ENCODE peak calls at places on chromosome 15, in nine cellular contexts. V is body of pancreas, X is heart left ventricle, P is spleen, R is fibroblast of mammary gland, U is AG10803, W is Peyer's patch, E is astrocyte of the spinal cord, H is fibroblast of pulmonary artery. Y is an unnamed sample.

GRCh38 chr15:39804026-39804425 is 21.4 kb upstream of the FSIP1 start:
- DNase-seq in V (no peak), X (no peak), P (no peak), R (peak; percentile 81), U (peak; percentile 71), W (no peak), E (no peak), H (peak; percentile 74), Y (peak; percentile 70)

GRCh38 chr15:29857196-29857595 is 34.9 kb upstream of the TJP1 start:
- DNase-seq in V (no peak), X (no peak), P (no peak), R (no peak), U (peak; percentile 16), W (no peak), E (peak; percentile 32), H (peak; percentile 16), Y (peak; percentile 21)

GRCh38 chr15:75811616-75812015 is 31.6 kb upstream of the UBE2Q2 start:
- DNase-seq in V (no peak), X (no peak), P (no peak), R (peak; percentile 9), U (peak; percentile 61), W (no peak), E (no peak), H (no peak), Y (no peak)

GRCh38 chr15:66982816-66983215 is 82.6 kb upstream of the SMAD3 start:
- DNase-seq in V (no peak), X (no peak), P (no peak), R (peak; percentile 57), U (no peak), W (no peak), E (no peak), H (no peak), Y (no peak)

GRCh38 chr15:80730931-80731330 is 35.8 kb downstream of the ABHD17C start:
- DNase-seq in V (no peak), X (no peak), P (no peak), R (peak; percentile 10), U (peak; percentile 11), W (no peak), E (no peak), H (peak; percentile 25), Y (peak; percentile 19)

GRCh38 chr15:62389887-62390792 is 225.1 kb upstream of the C2CD4B start:
- DNase-seq in V (peak; percentile 72), X (peak; percentile 73), P (peak; percentile 91), R (peak; percentile 73), U (peak; percentile 73), W (peak; percentile 83), E (peak; percentile 71), H (peak; percentile 77), Y (peak; percentile 76)

GRCh38 chr15:40070166-40070557 is 31.2 kb upstream of the SRP14 start:
- DNase-seq in V (no peak), X (no peak), P (peak; percentile 73), R (no peak), U (no peak), W (no peak), E (no peak), H (no peak), Y (no peak)

GRCh38 chr15:78340243-78341056 is at the start of gene CRABP1:
- DNase-seq in V (no peak), X (no peak), P (peak; percentile 45), R (no peak), U (no peak), W (no peak), E (no peak), H (no peak), Y (no peak)

GRCh38 chr15:89898146-89898545 is 4.4 kb upstream of the AP3S2 start:
- DNase-seq in V (no peak), X (no peak), P (no peak), R (no peak), U (no peak), W (no peak), E (no peak), H (no peak), Y (no peak)

GRCh38 chr15:89900849-89901248 is 7.1 kb upstream of the AP3S2 start:
- DNase-seq in V (no peak), X (peak; percentile 64), P (no peak), R (no peak), U (no peak), W (no peak), E (no peak), H (no peak), Y (no peak)

GRCh38 chr15:89899303-89899946 is 5.6 kb upstream of the AP3S2 start:
- DNase-seq in V (no peak), X (no peak), P (no peak), R (no peak), U (no peak), W (no peak), E (no peak), H (no peak), Y (no peak)

GRCh38 chr15:89899951-89900567 is 6.3 kb upstream of the AP3S2 start:
- DNase-seq in V (no peak), X (no peak), P (no peak), R (no peak), U (no peak), W (no peak), E (no peak), H (no peak), Y (no peak)

GRCh38 chr15:89898628-89899302 is 5.0 kb upstream of the AP3S2 start:
- DNase-seq in V (peak; percentile 57), X (no peak), P (no peak), R (peak; percentile 48), U (peak; percentile 50), W (peak; percentile 57), E (peak; percentile 45), H (peak; percentile 55), Y (peak; percentile 57)
- TF ChIP-seq CTCF in V (peak; percentile 52), X (peak; percentile 41), P (no peak), R (peak; percentile 61), U (peak; percentile 67), W (peak; percentile 77), E (peak; percentile 61), H (peak; percentile 62), Y (peak; percentile 62)

GRCh38 chr15:25668236-25668635 is 194.9 kb downstream of the ATP10A start:
- DNase-seq in V (no peak), X (no peak), P (no peak), R (no peak), U (no peak), W (no peak), E (no peak), H (no peak), Y (no peak)

GRCh38 chr15:25671132-25671531 is 192.0 kb downstream of the ATP10A start:
- DNase-seq in V (no peak), X (no peak), P (no peak), R (peak; percentile 33), U (no peak), W (no peak), E (peak; percentile 33), H (no peak), Y (no peak)

GRCh38 chr15:25667829-25668228 is 195.3 kb downstream of the ATP10A start:
- DNase-seq in V (no peak), X (no peak), P (no peak), R (no peak), U (no peak), W (no peak), E (no peak), H (no peak), Y (no peak)

GRCh38 chr15:25668901-25669300 is 194.2 kb downstream of the ATP10A start:
- DNase-seq in V (no peak), X (no peak), P (no peak), R (no peak), U (no peak), W (no peak), E (no peak), H (no peak), Y (no peak)

DNA sequence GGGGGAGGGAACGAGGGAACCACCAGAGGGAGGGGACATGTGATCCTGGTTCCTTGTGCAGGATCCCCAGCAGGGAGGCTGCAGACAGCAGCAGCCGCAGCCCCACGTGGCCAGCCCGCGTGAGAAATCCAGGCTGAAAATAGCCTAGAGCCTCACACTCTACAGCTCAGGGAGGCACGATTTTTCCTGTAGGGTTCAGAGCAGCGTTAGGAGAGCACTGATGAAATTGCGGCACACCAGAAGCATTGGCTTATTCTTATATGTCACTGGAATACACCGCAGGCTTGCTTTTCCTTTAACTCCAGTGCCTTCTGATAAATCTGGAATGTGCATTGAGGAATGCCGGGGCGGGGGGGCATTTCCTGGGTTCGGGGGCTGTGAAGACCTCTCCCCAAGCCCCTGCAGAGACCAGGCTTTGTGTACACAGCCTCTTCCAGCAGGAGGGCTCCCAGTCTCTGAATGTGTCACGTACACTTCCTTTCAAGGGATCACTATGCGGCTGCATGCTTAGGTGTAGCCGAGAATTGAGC is 193.0 kb downstream of the ATP10A start:
- DNase-seq in V (no peak), X (peak; percentile 77), P (no peak), R (peak; percentile 56), U (peak; percentile 65), W (no peak), E (peak; percentile 89), H (peak; percentile 45), Y (peak; percentile 45)
- H3K4me3 ChIP-seq in V (no peak overlapping the region), X (no peak overlapping the region), P (no peak overlapping the region), R (no peak overlapping the region), U (peak overlapping the region; percentile 23), W (no peak overlapping the region), E (peak overlapping the region; percentile 1), H (no peak overlapping the region), Y (no peak overlapping the region)

GRCh38 chr15:87562203-87562602 is 694.3 kb downstream of the NTRK3 start:
- DNase-seq in V (no peak), X (no peak), P (no peak), R (no peak), U (no peak), W (no peak), E (no peak), H (no peak), Y (no peak)
- TF ChIP-seq CTCF in V (no peak), X (no peak), P (no peak), R (no peak), U (no peak), W (no peak), E (no peak), H (no peak), Y (no peak)

GRCh38 chr15:37106490-37107001 is 6.2 kb upstream of the MEIS2 start:
- DNase-seq in V (no peak), X (peak; percentile 45), P (peak; percentile 57), R (peak; percentile 70), U (no peak), W (no peak), E (peak; percentile 61), H (peak; percentile 78), Y (peak; percentile 61)

GRCh38 chr15:37107754-37108724 is 7.7 kb upstream of the MEIS2 start:
- DNase-seq in V (no peak), X (no peak), P (no peak), R (no peak), U (no peak), W (no peak), E (no peak), H (no peak), Y (no peak)

GRCh38 chr15:37108725-37109124 is 8.4 kb upstream of the MEIS2 start:
- DNase-seq in V (no peak), X (no peak), P (no peak), R (no peak), U (no peak), W (no peak), E (no peak), H (no peak), Y (no peak)

GRCh38 chr15:37105795-37106333 is 5.5 kb upstream of the MEIS2 start:
- DNase-seq in V (no peak), X (no peak), P (no peak), R (no peak), U (no peak), W (no peak), E (no peak), H (no peak), Y (peak; percentile 18)

DNA sequence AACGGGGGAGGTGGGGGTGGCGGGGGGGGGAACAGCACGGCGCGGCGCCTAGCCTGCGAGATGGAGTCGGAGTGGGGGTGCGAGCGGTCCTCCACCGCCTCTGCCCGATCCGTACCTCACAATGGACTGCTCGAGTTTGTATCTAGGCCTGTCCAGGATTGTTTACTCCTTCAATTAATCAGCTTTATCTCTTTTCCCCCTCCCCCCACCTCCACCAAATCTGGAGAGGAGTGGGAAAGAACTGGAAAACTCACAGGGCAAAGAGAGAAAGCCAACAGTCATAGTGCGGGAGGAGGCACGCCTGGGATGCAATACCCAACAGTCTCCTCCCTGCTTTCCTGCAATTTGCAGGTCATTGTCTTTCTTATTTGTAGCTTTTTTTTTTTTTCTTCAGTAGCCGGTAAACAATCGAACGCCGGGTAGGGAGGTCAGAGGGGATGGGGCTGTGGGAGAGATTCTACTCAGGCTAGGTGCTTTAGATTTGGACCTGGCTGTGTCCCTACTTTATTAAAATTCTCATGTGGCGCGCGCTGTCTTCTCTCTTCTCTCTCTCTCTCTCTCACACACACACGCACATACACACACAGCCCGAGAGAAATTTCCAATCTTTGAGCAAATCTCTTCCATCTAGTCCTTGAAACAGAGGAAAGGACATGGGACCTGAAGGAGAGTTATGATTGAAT is 6.9 kb upstream of the MEIS2 start:
- DNase-seq in V (no peak), X (no peak), P (no peak), R (no peak), U (no peak), W (no peak), E (no peak), H (peak; percentile 74), Y (no peak)
- H3K4me3 ChIP-seq in V (no peak overlapping the region), X (no peak overlapping the region), P (no peak overlapping the region), R (peak overlapping the region; percentile 45), U (no peak overlapping the region), W (no peak overlapping the region), E (no peak overlapping the region), H (peak overlapping the region; percentile 50), Y (peak overlapping the region; percentile 40)

Y was measured in cardiac fibroblast.